ENCODE peak calls at places on chromosomes 3 and 15, in seven cellular contexts. M, D, N, Z, R, O and B are unnamed samples.

GRCh38 chr3:77605308-77605707 is 565.4 kb downstream of the ROBO2 start:
- DNase-seq in D (no peak), M (peak), O (no peak), N (no peak), Z (no peak), R (no peak), B (no peak)

GRCh38 chr3:79368403-79368802 is 399.4 kb downstream of the ROBO1 start:
- DNase-seq in R (no peak), N (no peak), Z (no peak), O (no peak), D (no peak), M (no peak), B (no peak)

GRCh38 chr15:32919749-32920414 is 202.1 kb downstream of the GREM1 start:
- DNase-seq in R (no peak), N (no peak), Z (no peak), O (no peak), M (no peak), D (no peak), B (no peak)

GRCh38 chr3:84077479-84077878 is 881.3 kb upstream of the CADM2 start:
- DNase-seq in D (no peak), O (no peak), M (no peak), R (no peak), N (no peak), Z (no peak), B (no peak)

GRCh38 chr3:10715886-10716285 is 100.1 kb upstream of the SLC6A11 start:
- DNase-seq in D (no peak), R (no peak), M (no peak), N (no peak), Z (no peak), O (no peak), B (no peak)

GRCh38 chr3:147816770-147817169 is 407.6 kb downstream of the ZIC1 start:
- DNase-seq in D (no peak), N (no peak), M (no peak), Z (no peak), R (no peak), O (no peak), B (no peak)

GRCh38 chr3:154900777-154901176 is 179.3 kb upstream of the MME start:
- DNase-seq in Z (no peak), N (no peak), M (no peak), D (no peak), O (no peak), R (no peak), B (no peak)

GRCh38 chr15:77096131-77096530 is 25.2 kb upstream of the TSPAN3 start:
- DNase-seq in O (no peak), Z (no peak), D (no peak), M (no peak), N (no peak), R (no peak), B (no peak)

GRCh38 chr3:62567097-62568021 is 194.0 kb upstream of the FEZF2 start:
- DNase-seq in Z (no peak), N (no peak), M (no peak), R (no peak), O (no peak), D (no peak), B (no peak)